ENCODE peak calls at places on chromosome 22, in four cellular contexts. P is trophoblast cell, H is fibroblast of lung, S is SK-N-SH. K is an unnamed sample.

GRCh38 chr22:46437990-46438389 is 99.4 kb downstream of the CELSR1 start:
- DNase-seq in H (no peak), P (no peak), S (no peak), K (no peak)

GRCh38 chr22:25078591-25078990 is 121.1 kb upstream of the CRYBB3 start:
- DNase-seq in P (no peak), S (no peak), H (no peak), K (no peak)

GRCh38 chr22:31394326-31394725 is 5.1 kb upstream of the DRG1 start:
- DNase-seq in H (no peak), S (no peak), P (no peak), K (no peak)

GRCh38 chr22:25174888-25175411 is 24.7 kb upstream of the CRYBB3 start:
- DNase-seq in H (no peak), P (no peak), S (no peak), K (no peak)

GRCh38 chr22:19643448-19644313 is 70.6 kb upstream of the SEPTIN5 start:
- DNase-seq in H (peak), S (no peak), P (no peak), K (no peak)

GRCh38 chr22:38782402-38783094 is 11.4 kb downstream of the DNAL4 start:
- DNase-seq in S (no peak), H (no peak), P (no peak), K (no peak)

GRCh38 chr22:41367039-41367679 is 14.6 kb upstream of the TEF start:
- DNase-seq in H (peak), P (peak), S (peak), K (peak)

GRCh38 chr22:48651981-48652538 is 1175.6 kb downstream of the BRD1 start:
- DNase-seq in P (no peak), H (no peak), S (no peak), K (no peak)

GRCh38 chr22:26086359-26086758 is 82.9 kb upstream of the SEZ6L start:
- DNase-seq in H (no peak), S (peak), P (no peak), K (no peak)

GRCh38 chr22:46686221-46686872 is 51.7 kb downstream of the CERK start:
- DNase-seq in H (no peak), P (no peak), S (no peak), K (no peak)

GRCh38 chr22:10781571-10782403 is 4746.2 kb upstream of the OR11H1 start:
- DNase-seq in S (no peak), P (no peak), H (no peak), K (no peak)

GRCh38 chr22:26923498-26923897 is 266.1 kb downstream of the MIAT start:
- DNase-seq in S (no peak), P (no peak), H (no peak), K (no peak)

GRCh38 chr22:50693462-50693861 is 20.8 kb downstream of the SHANK3 start:
- DNase-seq in P (no peak), S (no peak), H (no peak), K (no peak)

GRCh38 chr22:50282361-50283144 is 12.4 kb upstream of the MAPK11 start:
- DNase-seq in H (peak), S (no peak), P (peak), K (peak)

GRCh38 chr22:39276461-39277134 is 31.8 kb upstream of the PDGFB start:
- DNase-seq in P (peak), H (no peak), S (no peak), K (no peak)

DNA sequence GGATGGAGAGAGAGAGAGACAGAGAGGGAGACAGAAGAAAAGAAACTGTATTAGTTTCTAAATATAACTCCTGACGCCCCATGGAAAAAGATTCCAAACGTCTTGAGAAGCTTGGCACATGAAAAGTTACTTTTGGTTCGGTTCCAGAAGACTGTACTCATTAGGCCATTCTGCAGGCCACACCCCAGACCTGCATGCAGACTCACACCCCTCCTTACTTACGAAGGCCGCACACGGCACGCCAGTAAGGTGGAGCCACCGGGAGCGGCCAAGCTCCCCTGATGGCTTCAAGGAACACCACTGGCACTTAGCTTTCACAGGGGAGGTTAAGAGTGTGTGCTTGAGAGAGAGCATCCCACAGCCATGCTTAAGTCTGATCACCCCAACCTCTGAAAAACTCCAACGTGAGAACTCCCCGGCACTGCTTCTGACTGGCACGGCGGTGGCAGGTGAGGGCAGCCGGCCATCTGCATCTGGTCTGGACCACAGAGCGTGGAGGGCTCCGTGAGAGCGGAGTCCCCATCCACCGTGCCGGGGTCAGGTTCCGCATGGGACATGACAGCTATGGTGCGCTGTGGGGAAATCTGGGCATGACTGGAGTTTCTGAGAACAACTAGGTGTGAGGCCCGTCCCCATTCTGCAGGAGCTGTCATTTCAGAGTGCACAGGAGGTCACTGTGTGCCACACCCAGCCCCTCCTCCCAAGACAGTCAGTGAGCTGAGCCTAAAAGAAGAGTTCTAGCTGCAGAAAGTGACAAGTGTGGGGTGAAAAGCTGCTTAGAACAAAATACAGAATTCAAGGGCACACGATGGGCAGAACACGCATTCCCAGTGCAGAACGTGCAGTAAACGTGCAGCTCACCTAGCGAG is 62.4 kb downstream of the MYH9 start:
- DNase-seq in S (no peak), P (no peak), H (peak), K (peak)
- H2AFZ ChIP-seq in S (no peak), P (no peak), H (no peak), K (no peak)

GRCh38 chr22:42769574-42770447 is 49.1 kb upstream of the A4GALT start:
- DNase-seq in S (no peak), H (peak), P (peak), K (peak)

GRCh38 chr22:42769238-42769573 is 48.5 kb upstream of the A4GALT start:
- DNase-seq in P (no peak), S (no peak), H (no peak), K (no peak)

GRCh38 chr22:42770448-42770726 is 49.7 kb upstream of the A4GALT start:
- DNase-seq in H (no peak), S (no peak), P (no peak), K (no peak)

GRCh38 chr22:42766860-42767259 is 46.2 kb upstream of the A4GALT start:
- DNase-seq in H (no peak), P (no peak), S (no peak), K (no peak)

DNA sequence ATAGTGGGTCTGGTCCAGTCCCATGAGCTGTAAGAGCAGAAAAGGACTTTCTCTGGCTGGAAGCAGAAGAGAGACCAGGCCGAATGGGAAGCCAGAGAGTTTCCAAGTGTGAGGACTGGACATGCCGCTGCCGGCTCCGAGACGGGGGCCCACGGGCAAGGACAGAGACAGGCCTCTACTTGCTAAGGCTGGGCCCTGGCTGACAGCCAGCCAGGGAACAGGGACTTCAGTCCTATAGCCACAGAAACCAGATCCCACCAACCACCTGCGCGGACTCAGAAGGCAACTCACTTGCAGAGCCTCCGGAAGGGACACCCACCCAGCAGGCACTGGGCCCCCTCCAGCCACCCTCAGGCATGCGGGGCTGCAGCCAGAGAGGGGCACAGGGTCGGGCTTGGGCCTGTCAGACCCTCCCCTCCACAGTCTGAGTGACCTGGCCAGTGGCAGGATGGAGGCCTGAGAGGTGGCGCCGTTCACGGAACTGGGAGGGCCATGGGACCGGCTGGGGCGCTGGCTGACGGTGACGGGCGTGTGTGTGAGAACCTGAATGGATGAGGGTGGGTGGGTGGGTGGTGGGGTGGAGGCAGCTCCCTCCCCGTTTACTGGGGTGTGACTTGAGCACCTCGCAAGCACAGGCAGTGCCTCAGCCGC is 47.8 kb upstream of the A4GALT start:
- DNase-seq in S (no peak), H (no peak), P (no peak), K (no peak)
- H2AFZ ChIP-seq in S (no peak), H (no peak), P (no peak), K (no peak)

GRCh38 chr22:30193031-30193794 is 53.3 kb downstream of the LIF start:
- DNase-seq in P (no peak), S (no peak), H (no peak), K (peak)

GRCh38 chr22:30191049-30191701 is 55.4 kb downstream of the LIF start:
- DNase-seq in S (no peak), P (no peak), H (no peak), K (no peak)

GRCh38 chr22:30190619-30191018 is 55.9 kb downstream of the LIF start:
- DNase-seq in H (no peak), S (no peak), P (no peak), K (no peak)

GRCh38 chr22:30188911-30189310 is 57.6 kb downstream of the LIF start:
- DNase-seq in S (no peak), P (no peak), H (no peak), K (peak)

DNA sequence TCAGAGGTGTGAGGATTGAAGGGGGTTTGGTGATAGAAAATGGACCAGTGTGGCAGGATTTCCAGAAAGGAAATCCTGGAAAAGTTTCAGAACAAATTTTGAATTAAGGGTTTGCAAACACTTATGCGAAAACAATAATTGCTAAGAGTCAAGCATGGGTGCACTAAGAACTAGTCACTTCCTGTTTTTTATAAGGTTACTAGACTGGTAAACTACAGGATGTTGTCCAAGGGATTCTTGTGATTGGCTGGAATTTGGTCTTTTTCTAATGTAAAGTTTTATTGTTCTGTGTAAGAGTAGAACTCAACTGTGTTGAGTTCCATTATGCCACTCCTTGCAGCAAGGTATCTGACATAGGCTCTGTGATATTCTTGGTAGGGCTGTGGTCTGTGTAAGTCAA is 54.1 kb downstream of the LIF start:
- DNase-seq in P (no peak), S (no peak), H (no peak), K (no peak)
- H2AFZ ChIP-seq in P (no peak), S (no peak), H (no peak), K (no peak)

DNA sequence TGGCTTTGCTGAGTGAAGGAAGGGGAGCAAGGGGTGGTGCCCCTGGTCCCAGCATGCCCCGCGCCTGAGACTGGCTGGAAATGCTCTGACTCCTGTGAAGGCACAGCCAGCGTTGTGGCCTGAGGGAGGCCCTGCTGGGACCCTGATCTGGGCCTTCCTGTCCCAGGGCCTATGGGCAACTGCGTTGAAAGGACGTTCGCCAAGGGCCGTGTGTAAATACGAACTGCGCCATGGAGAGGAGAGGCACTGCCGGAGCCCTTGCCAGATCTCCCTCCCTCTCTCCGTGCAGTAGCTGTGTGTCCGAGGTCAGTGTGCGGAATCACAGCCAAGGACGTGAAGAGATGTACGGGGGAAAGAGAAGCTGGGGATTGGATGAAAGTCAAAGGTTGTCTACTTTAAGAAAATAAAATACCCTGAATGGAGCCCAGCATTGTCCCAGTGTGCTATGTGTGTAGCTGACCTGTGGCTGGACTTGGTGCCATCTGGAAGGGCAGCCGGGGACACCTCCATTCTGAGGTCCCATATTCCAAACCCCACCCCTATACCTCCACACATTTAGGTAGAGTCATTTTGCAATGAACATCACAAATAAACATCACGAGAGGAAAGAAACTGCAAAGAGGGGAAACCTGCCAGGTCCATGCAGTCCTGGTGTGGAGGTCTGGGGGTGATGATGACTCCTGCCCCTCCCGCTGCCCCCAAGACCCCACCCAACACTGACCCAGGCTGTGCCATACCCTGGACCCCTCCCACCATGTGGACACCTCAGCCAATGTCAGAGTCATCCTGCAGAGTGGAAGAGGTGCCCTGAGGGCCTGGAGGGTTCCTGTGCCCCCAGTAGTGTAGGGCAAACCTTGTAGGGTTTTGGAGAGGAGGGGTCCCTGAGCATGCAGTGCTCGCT is 16.9 kb downstream of the RSPH14 start:
- DNase-seq in P (no peak), H (no peak), S (no peak), K (no peak)
- H2AFZ ChIP-seq in P (no peak), H (no peak), S (no peak), K (no peak)

DNA sequence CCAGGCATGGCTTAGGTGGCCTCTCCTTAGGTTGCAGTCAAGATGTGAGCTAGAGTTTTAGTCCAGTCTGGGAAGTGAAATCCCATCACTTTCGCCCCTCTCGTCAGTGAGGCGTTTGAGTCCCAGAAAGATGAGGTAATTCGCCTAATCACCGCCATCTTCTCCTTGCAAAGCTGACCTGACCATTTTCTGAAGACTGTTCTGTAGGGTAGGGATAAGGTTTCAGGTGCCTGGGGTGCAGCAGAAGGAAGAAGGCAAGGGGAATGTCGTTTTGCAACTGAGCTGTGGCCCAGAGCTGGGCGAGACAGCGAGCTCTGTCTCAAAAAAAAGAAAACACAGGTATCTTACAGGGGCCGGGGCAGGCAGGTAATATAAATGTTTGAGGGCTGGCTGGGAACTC is 61.7 kb upstream of the CECR2 start:
- DNase-seq in S (no peak), H (no peak), P (no peak), K (no peak)
- H2AFZ ChIP-seq in S (no peak), H (no peak), P (no peak), K (no peak)

DNA sequence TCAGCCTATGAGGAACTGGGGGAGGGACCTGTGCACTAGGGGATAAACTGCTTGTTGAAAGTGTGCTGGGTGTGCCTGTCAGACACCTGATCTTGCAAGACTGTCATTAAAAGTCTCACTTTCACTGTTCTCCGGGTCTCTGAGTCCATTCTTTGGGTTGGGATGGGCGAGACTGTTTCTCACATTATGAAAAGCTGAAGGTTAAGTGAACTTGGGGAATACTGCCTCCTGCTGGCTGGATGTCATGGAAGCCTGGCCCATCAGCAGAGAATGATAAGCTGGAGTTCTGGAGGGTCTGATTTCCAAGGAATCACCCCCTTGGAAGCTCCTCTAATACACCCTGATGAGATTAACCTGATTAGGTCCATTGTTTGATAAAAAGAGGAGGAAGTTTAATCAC is 9.0 kb upstream of the VPREB1 start:
- DNase-seq in H (peak), S (peak), P (no peak), K (no peak)
- H2AFZ ChIP-seq in H (no peak), S (no peak), P (no peak), K (no peak)

GRCh38 chr22:35014812-35015211 is 51.1 kb upstream of the ISX start:
- DNase-seq in H (no peak), P (no peak), S (no peak), K (no peak)
- H2AFZ ChIP-seq in H (no peak), P (no peak), S (no peak), K (no peak)

DNA sequence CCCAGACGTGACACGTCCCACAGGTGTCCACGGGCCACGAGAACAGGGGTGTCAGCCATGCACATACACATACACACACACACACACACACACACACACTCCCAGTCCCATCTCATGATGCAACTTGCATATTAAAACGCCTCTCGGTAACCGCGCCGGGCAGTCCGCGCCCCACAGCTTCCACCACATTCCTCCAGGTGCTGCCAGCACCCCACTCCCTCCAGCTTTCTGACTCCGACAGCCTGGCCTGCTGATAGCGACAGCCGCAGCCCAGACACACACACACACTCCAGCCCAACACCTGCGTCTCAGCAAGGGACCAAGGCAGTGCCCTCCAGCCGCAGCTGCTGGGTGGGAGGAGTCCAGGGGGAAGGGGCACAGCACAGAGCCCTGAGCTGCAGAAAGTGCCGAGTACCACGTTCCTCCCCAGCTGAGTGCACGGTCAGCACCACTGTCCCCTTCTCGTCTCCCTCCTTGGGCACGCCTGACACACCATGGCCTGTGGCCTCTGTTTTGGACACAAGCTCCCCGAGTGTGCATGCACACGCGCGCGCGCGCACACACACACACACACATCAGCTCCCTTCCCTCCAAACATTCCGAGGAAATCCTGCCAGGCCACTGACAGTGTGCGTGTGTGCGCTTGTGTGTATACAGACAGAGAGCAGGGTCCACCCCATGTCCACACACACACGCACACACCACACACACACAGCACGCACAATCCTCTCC is 1.3 kb downstream of the ELFN2 start:
- DNase-seq in S (no peak), P (no peak), H (peak), K (peak)
- H2AFZ ChIP-seq in S (no peak), P (no peak), H (no peak), K (no peak)

GRCh38 chr22:30195245-30196140 is 51.1 kb downstream of the LIF start:
- DNase-seq in P (no peak), S (no peak), H (peak), K (peak)
- H2AFZ ChIP-seq in P (no peak), S (peak), H (no peak), K (no peak)

GRCh38 chr22:20979940-20980453 is 2.1 kb upstream of the LZTR1 start:
- DNase-seq in P (no peak), S (no peak), H (no peak), K (no peak)
- H2AFZ ChIP-seq in P (no peak), S (no peak), H (peak), K (no peak)

K was measured in mesenchymal stem cell.